ENCODE peak calls at places on chromosome 15, in six cellular contexts. Q is A549, G is HepG2, F is IMR-90, A is H1, S is K562. M is an unnamed sample.

GRCh38 chr15:77819271-77819806 is 186.6 kb upstream of the LINGO1 start:
- DNase-seq in F (no peak), Q (peak; percentile 35), S (peak; percentile 30), G (no peak), A (peak; percentile 61), M (peak; percentile 79)

GRCh38 chr15:50627351-50628055 is 59.1 kb downstream of the TRPM7 start:
- DNase-seq in A (no peak), S (no peak), F (peak; percentile 50), Q (no peak), G (no peak), M (no peak)

GRCh38 chr15:79933245-79933644 is 36.4 kb upstream of the MTHFS start:
- DNase-seq in A (no peak), F (no peak), G (no peak), S (no peak), Q (no peak), M (no peak)

GRCh38 chr15:63504979-63505841 is 817 bp downstream of the USP3 start:
- DNase-seq in S (peak; percentile 76), F (peak; percentile 51), Q (no peak), A (peak; percentile 74), G (peak; percentile 64), M (peak; percentile 78)

GRCh38 chr15:77225641-77226040 is 154.7 kb upstream of the TSPAN3 start:
- DNase-seq in G (peak; percentile 28), S (no peak), F (peak; percentile 55), A (no peak), Q (no peak), M (no peak)

GRCh38 chr15:70271422-70272088 is 173.8 kb upstream of the TLE3 start:
- DNase-seq in F (peak; percentile 95), Q (peak; percentile 97), S (no peak), G (no peak), A (no peak), M (no peak)

GRCh38 chr15:68790910-68791309 is 29.8 kb downstream of the ANP32A start:
- DNase-seq in G (no peak), Q (no peak), S (no peak), F (no peak), A (no peak), M (no peak)

GRCh38 chr15:36671017-36671416 is 91.6 kb downstream of the CDIN1 start:
- DNase-seq in G (no peak), S (no peak), A (no peak), F (no peak), Q (no peak), M (no peak)

GRCh38 chr15:67690936-67691335 is 134.4 kb upstream of the SKOR1 start:
- DNase-seq in G (peak; percentile 44), F (peak; percentile 77), S (no peak), Q (no peak), A (no peak), M (no peak)

GRCh38 chr15:81263477-81263876 is 60.5 kb downstream of the STARD5 start:
- DNase-seq in S (no peak), G (no peak), F (no peak), Q (no peak), A (no peak), M (no peak)

GRCh38 chr15:66679657-66680108 is 22.4 kb upstream of the SMAD6 start:
- DNase-seq in S (peak; percentile 92), G (peak; percentile 89), Q (no peak), F (peak; percentile 20), A (peak; percentile 71), M (peak; percentile 88)

GRCh38 chr15:74174966-74175270 is 1.4 kb downstream of the ISLR start:
- DNase-seq in A (no peak), S (no peak), F (no peak), Q (no peak), G (no peak), M (peak; percentile 30)
- TF ChIP-seq RFX5 in A (no peak), S (no peak), F (no peak), Q (no peak), G (no peak), M (no peak)

DNA sequence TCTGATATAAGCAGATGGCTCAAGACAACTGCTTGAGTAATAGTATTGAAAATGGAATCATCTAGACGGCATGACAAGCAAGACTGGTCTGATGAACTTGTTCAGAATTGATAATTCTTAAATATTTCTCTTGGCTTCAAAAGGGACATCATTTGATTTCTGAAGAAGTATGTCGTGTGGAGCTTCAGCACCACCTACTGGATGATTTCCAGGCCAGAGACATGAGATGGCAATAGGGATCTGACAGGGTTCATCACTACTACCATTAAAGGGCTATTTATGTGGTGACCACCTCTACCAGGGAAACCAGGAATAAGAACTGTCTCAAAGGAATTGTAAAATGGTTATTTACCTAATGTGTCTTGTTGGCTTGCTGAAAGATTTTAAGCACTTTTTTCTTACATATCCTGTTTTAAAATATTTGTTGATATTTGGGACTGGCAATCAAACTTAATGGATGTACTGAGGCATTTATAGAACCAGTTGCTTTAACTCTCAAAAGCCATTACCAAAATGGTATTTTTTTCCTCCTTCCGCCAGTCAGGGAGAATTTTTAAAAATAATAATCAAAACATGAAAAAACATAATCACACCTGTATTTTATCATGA is 99.5 kb upstream of the FAM98B start:
- DNase-seq in A (peak; percentile 56), S (peak; percentile 45), F (peak; percentile 75), Q (peak; percentile 20), G (peak; percentile 60), M (peak; percentile 53)
- TF ChIP-seq RFX5 in A (no peak), S (no peak), F (no peak), Q (no peak), G (no peak), M (no peak)

DNA sequence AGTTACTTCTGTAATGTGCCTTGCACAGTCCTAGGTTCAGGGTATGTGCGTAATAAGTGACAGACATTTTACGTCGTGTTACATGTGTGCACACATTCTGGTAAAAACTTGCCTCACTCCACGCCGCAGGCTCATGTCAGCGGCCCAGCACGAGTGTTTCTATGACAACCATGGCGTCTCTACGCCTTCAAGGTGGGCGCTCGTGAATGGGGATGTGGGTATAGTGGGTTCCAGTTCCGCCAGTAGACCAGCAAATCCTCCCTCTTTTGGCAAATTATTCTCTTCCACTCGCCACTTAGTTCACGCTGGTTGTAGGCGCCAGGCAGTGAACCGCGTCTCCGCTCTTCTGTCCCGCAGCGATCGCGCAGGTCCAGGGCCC is 40.3 kb downstream of the CHST14 start:
- DNase-seq in F (no peak), G (no peak), A (no peak), S (no peak), Q (no peak), M (no peak)
- TF ChIP-seq RFX5 in F (no peak), G (no peak), A (no peak), S (no peak), Q (no peak), M (no peak)

GRCh38 chr15:73717206-73717605 is 33.0 kb downstream of the CD276 start:
- DNase-seq in S (no peak), F (no peak), Q (no peak), A (no peak), G (no peak), M (no peak)
- TF ChIP-seq RFX5 in S (no peak), F (no peak), Q (no peak), A (no peak), G (no peak), M (no peak)

GRCh38 chr15:57503051-57503702 is 88.5 kb upstream of the MYZAP start:
- DNase-seq in G (peak; percentile 25), Q (no peak), F (no peak), S (peak; percentile 63), A (peak; percentile 66), M (no peak)
- TF ChIP-seq RFX5 in G (no peak), Q (no peak), F (no peak), S (no peak), A (no peak), M (no peak)

DNA sequence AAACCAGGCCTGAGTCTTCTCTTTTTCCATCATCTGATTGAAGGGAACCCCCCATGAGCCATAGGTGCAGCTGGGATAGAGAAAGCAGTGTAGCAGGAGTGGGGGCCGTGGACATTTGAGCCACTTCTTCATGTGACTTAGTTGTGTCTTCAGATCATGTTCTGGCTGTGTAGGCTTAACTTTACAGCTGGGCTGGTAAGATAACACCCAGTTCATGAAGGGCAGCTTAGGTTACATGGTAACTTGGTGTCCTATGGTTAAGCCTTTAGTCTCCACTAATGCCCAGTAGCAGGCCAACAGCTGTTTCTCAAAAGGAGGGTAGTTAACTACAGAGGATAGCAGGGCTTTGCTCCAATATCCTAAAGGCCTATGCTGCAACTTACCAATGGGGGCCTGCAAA is 11.4 kb upstream of the SNRPN start:
- DNase-seq in Q (no peak), F (no peak), S (no peak), A (peak; percentile 20), G (no peak), M (no peak)
- TF ChIP-seq RFX5 in Q (no peak), F (no peak), S (no peak), A (no peak), G (no peak), M (no peak)

GRCh38 chr15:57580428-57580827 is 11.3 kb upstream of the MYZAP start:
- DNase-seq in Q (no peak), F (no peak), S (no peak), G (no peak), A (no peak), M (no peak)
- TF ChIP-seq RFX5 in Q (no peak), F (no peak), S (no peak), G (no peak), A (no peak), M (no peak)

DNA sequence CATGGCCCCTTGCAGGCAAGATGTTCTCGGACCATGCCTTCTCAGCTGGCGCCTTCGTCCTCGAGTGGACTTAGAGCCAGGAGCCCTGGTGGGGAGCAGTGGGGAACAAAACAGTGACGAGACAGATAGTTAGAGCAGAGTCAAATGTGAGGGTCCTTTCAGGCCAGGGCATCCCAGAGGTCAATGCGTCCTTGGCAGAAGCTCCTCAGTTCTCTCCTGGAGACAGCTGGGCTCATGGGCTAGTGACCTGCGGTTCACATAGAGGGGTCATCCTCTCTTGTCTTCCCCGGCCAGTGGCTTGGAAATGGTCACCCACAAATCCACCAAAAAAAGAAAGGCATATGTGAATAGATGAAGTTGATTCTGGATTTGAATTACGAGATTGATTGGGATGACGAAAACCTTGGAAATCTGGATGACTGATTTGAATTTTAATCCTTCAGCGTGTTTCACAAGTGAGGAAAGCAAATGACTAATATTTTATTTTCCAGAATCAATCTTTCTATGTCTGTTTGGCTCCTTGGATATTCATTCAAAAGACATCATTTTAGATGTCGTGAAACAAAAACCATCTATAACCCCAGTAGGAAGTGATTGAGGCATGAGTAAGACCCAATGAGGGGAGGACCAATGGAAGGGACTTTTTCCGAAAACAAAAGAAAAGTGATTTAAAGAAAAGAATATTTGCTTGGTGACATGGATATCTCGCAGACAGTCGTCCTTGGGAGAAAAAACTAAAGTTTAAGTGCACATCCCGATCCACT is 84.5 kb downstream of the ASB7 start:
- DNase-seq in G (no peak), F (peak; percentile 72), Q (no peak), A (no peak), S (no peak), M (no peak)
- TF ChIP-seq RFX5 in G (no peak), F (no peak), Q (no peak), A (no peak), S (no peak), M (no peak)